ENCODE peak calls at places on chromosomes 7 and 10, in six cellular contexts. S, M, L, Q, E and U are unnamed samples. For H3K4me1, the result is how much of the 10 kb centered on the place peaks cover.

GRCh38 chr10:85786401-85786899 is 580.1 kb downstream of the GRID1 start:
- DNase-seq in M (no peak), E (no peak), Q (no peak), S (no peak), L (no peak), U (no peak)

GRCh38 chr10:125217986-125218675 is 57.8 kb upstream of the CTBP2 start:
- DNase-seq in M (no peak), Q (no peak), E (no peak), S (no peak), L (no peak), U (no peak)

GRCh38 chr7:47942132-47942531 is 6.1 kb downstream of the PKD1L1 start:
- DNase-seq in M (no peak), L (no peak), E (no peak), Q (no peak), S (no peak), U (no peak)

GRCh38 chr7:5673125-5673524 is 108.3 kb downstream of the RNF216 start:
- DNase-seq in S (no peak), M (no peak), E (no peak), L (no peak), Q (no peak), U (no peak)

GRCh38 chr7:30327813-30328212 is 43.4 kb downstream of the ZNRF2 start:
- DNase-seq in M (no peak), L (no peak), Q (no peak), S (no peak), E (no peak), U (no peak)

GRCh38 chr7:157930926-157931466 is 594.2 kb downstream of the DNAJB6 start:
- DNase-seq in E (no peak), L (no peak), S (no peak), Q (no peak), M (no peak), U (no peak)

GRCh38 chr7:145053781-145054180 is 217.9 kb upstream of the TPK1 start:
- DNase-seq in E (no peak), S (no peak), M (no peak), Q (no peak), L (no peak), U (no peak)

GRCh38 chr7:104643587-104644217 is 315.3 kb downstream of the LHFPL3 start:
- DNase-seq in M (no peak), S (no peak), L (no peak), E (no peak), Q (peak), U (no peak)

GRCh38 chr7:7157177-7157886 is 25.0 kb upstream of the C1GALT1 start:
- DNase-seq in L (no peak), Q (no peak), M (no peak), E (no peak), S (no peak), U (no peak)

GRCh38 chr10:8061274-8062211 is 7.1 kb downstream of the GATA3 start:
- DNase-seq in M (no peak), L (no peak), Q (peak), S (no peak), E (no peak), U (no peak)

GRCh38 chr10:97843296-97843671 is 6.4 kb upstream of the GOLGA7B start:
- DNase-seq in M (no peak), E (no peak), L (no peak), S (no peak), Q (no peak), U (no peak)

GRCh38 chr10:71094712-71095390 is 117.5 kb upstream of the UNC5B start:
- DNase-seq in S (no peak), Q (no peak), M (no peak), L (no peak), E (no peak), U (no peak)

GRCh38 chr7:24869572-24869971 is 110.4 kb downstream of the OSBPL3 start:
- DNase-seq in S (no peak), Q (no peak), L (no peak), M (no peak), E (no peak), U (no peak)

GRCh38 chr7:80766724-80767123 is 128.3 kb downstream of the CD36 start:
- DNase-seq in L (peak), M (no peak), E (no peak), S (no peak), Q (no peak), U (no peak)

GRCh38 chr7:111933614-111934013 is 272.6 kb downstream of the DOCK4 start:
- DNase-seq in L (no peak), S (no peak), Q (no peak), M (no peak), E (no peak), U (no peak)

GRCh38 chr7:28165971-28166955 is 14.3 kb downstream of the JAZF1 start:
- DNase-seq in E (no peak), L (no peak), S (no peak), M (no peak), Q (no peak), U (no peak)

GRCh38 chr7:70676243-70676642 is 455.7 kb upstream of the GALNT17 start:
- DNase-seq in Q (no peak), S (no peak), L (no peak), E (no peak), M (no peak), U (no peak)

GRCh38 chr7:114153700-114154099 is 234.9 kb upstream of the PPP1R3A start:
- DNase-seq in Q (no peak), S (no peak), E (no peak), L (no peak), M (no peak), U (no peak)

GRCh38 chr7:114151777-114152176 is 233.0 kb upstream of the PPP1R3A start:
- DNase-seq in S (no peak), L (no peak), Q (no peak), M (no peak), E (no peak), U (no peak)

GRCh38 chr7:114150704-114151103 is 231.9 kb upstream of the PPP1R3A start:
- DNase-seq in Q (no peak), E (no peak), S (no peak), L (no peak), M (no peak), U (no peak)

GRCh38 chr7:114155106-114155765 is 236.4 kb upstream of the PPP1R3A start:
- DNase-seq in Q (no peak), E (no peak), S (no peak), L (no peak), M (no peak), U (no peak)

GRCh38 chr7:114152314-114152938 is 233.6 kb upstream of the PPP1R3A start:
- DNase-seq in L (no peak), M (no peak), Q (no peak), E (no peak), S (no peak), U (no peak)
- H3K4me1 ChIP-seq in L (under half), M (under half), Q (under half), E (under half), S (under half), U (under half)

GRCh38 chr10:683448-684071 is 5.9 kb downstream of the DIP2C start:
- DNase-seq in E (no peak), S (no peak), L (peak), M (no peak), Q (no peak), U (no peak)
- TF ChIP-seq POLR2A in E (no peak), S (no peak), L (peak), M (no peak), Q (no peak), U (no peak)

GRCh38 chr10:59068581-59069191 is 107.8 kb upstream of the PHYHIPL start:
- DNase-seq in E (no peak), Q (no peak), S (no peak), M (no peak), L (no peak), U (no peak)

GRCh38 chr10:59072038-59072437 is 104.4 kb upstream of the PHYHIPL start:
- DNase-seq in L (no peak), Q (no peak), S (no peak), M (no peak), E (no peak), U (no peak)

GRCh38 chr10:59077855-59078254 is 98.6 kb upstream of the PHYHIPL start:
- DNase-seq in M (no peak), E (no peak), L (no peak), Q (no peak), S (no peak), U (no peak)

GRCh38 chr10:59073456-59074053 is 102.9 kb upstream of the PHYHIPL start:
- DNase-seq in E (no peak), S (peak), Q (no peak), M (no peak), L (no peak), U (no peak)
- H3K27ac ChIP-seq in E (no peak), S (peak), Q (no peak), M (no peak), L (no peak), U (no peak)

GRCh38 chr10:114515515-114515914 is 111.2 kb upstream of the AFAP1L2 start:
- DNase-seq in Q (no peak), L (no peak), M (no peak), S (no peak), E (no peak), U (no peak)
- H3K4me1 ChIP-seq in Q (under half), L (under half), M (half or more), S (under half), E (under half), U (half or more)

DNA sequence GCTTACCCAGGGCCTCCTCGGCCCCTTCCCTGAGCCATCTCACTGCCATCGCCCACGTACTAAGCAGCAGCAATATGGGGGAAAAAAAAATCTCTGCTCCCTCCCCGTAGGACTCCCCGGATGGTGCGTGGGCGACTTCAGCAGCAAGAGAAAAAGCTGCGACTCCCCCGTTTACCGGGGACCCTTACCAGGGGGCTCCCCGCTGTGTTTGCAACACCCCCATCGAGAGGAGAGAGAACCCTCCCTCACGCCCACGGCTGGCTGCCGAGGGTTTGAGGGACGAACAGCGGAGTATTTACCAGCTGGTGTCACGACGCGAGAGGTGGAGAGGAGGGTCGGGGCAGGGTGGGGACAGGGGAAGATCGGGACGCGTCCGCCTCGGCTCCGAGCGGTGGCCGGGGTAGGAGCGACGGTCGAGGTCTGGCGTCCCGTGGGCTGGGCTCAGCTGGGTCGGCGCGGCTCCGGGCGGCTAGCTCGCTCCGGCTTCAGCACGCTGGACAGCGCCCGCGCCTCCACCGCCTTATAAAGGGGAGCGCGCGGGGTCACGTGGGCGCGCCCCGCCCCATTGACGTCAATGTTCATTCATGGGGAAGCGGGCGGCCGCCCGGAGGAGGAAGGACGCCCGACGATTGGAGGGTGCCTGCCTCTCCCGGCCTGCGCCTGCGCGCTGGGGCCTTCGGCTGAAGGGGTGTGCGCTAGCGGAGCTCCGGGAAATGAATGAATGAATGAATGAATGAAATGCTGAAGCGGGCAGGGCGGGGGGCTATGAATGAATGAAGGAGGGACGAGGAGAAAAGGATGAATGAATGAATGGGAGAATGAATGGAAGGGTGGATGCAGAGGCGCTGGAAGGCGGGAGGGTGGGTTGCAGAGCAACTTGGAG is at the start of gene VGF:
- DNase-seq in M (peak), Q (peak), L (peak), E (peak), S (peak), U (peak)
- TF ChIP-seq POLR2A in M (no peak), Q (no peak), L (no peak), E (no peak), S (peak), U (no peak)

GRCh38 chr10:100248820-100249219 is 18.6 kb downstream of the CWF19L1 start:
- DNase-seq in S (no peak), Q (no peak), E (no peak), M (no peak), L (no peak), U (no peak)
- H3K27ac ChIP-seq in S (no peak), Q (no peak), E (no peak), M (no peak), L (no peak), U (no peak)

GRCh38 chr10:113494736-113495135 is 58.1 kb upstream of the HABP2 start:
- DNase-seq in Q (no peak), M (no peak), L (no peak), S (no peak), E (no peak), U (no peak)

GRCh38 chr10:113496124-113496523 is 56.7 kb upstream of the HABP2 start:
- DNase-seq in Q (no peak), E (no peak), L (peak), M (no peak), S (no peak), U (no peak)

GRCh38 chr10:113493943-113494342 is 58.9 kb upstream of the HABP2 start:
- DNase-seq in S (no peak), L (no peak), M (no peak), E (no peak), Q (no peak), U (no peak)

GRCh38 chr10:113492181-113492580 is 60.7 kb upstream of the HABP2 start:
- DNase-seq in E (no peak), L (no peak), M (no peak), S (no peak), Q (no peak), U (no peak)

GRCh38 chr10:113493195-113493594 is 59.7 kb upstream of the HABP2 start:
- DNase-seq in M (no peak), Q (no peak), L (no peak), E (no peak), S (no peak), U (no peak)
- H3K4me1 ChIP-seq in M (under half), Q (under half), L (under half), E (under half), S (under half), U (under half)

DNA sequence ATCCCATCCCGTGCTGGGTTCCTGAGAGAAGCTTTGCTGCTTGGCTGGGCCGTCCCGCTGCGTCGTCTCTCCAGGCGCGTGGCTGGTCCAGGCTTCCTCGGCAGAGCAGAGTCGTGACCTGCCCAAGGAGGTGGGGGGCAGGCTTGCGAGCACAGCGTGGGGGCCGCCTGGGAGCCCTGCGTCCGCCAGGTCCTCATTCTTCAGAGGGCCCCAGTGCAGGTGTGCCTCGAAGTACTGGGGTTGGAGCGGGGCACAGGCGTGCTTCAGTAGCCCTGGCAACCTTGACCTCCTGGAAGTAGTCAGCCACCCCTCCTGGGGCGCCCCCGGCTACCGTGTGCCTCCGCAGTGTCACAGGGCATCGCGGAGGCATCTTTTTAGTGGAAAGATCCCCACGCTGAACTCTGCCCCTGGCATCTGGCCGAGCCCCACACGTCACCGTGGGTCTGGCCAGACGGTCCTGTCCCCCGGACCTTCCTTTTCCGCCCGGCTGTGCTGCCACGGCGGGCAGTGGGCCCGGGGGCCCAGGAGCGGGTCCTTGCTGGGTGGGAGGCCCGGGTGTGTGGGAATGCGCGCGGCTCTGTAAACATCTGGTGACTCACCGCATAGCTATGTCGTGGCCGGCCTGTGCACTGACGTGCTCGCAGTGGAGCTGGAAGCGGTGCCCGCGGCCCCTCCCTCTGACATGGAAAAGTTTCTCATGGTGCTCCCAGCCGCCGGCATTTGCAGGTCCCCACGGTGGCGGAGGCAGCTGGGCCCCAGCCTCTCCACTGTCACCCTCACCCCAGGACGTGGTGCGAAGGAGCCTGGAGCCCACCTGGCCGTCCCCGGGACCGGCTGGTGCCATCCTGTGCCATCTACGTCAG is 6.5 kb downstream of the MAFK start:
- DNase-seq in M (peak), S (peak), L (peak), E (peak), Q (peak), U (peak)
- TF ChIP-seq POLR2A in M (peak), S (peak), L (peak), E (peak), Q (peak), U (no peak)

DNA sequence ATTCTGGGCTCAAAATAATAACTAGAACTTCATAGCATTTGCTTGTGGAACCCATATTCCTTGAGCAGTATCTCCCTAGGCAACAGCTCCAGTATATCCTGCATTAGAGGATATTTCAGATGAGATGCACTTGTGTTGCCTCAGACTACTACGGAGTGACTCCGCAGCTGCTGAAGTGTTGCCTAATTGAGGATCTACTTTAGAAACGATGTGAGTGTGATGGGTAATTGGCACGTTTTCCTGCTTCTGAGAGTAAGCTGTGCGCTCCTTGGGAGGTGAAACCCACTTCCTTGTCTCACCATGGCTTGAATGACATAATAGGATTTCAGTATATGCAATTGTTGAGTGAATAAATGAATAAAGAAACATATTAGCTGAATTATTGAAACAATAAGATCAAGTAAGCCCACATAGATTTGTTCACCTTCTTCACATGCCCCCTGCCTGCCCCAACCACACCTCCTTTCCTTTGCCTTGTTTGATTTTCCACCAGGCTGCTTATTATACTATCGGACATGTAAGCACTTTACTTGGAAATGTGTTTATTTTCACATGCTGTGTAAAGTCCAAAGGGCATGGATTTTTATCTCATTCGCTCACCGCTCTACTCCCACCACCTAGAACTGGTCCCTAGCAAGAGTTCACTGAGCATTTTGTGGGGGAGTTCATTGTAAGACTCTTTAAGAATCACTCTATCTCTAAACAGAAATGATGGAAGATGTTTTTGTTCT is 303.8 kb downstream of the KCNMA1 start:
- DNase-seq in Q (no peak), M (no peak), S (peak), L (no peak), E (no peak), U (no peak)
- H3K27ac ChIP-seq in Q (no peak), M (no peak), S (peak), L (no peak), E (no peak), U (no peak)